ENCODE peak calls at places on chromosomes 13 and 19, in eight cellular contexts. V, H, U, L, J, E, B and Z are unnamed samples.

GRCh38 chr13:67075239-67075638 is 154.9 kb downstream of the PCDH9 start:
- DNase-seq in V (no peak), H (no peak), U (peak; percentile 45), L (no peak), J (no peak), E (no peak), B (no peak), Z (peak; percentile 4)

GRCh38 chr19:31141301-31141700 is 207.9 kb downstream of the TSHZ3 start:
- DNase-seq in V (no peak), H (no peak), U (no peak), L (no peak), J (no peak), E (no peak), B (no peak), Z (no peak)

GRCh38 chr13:62418872-62419271 is 1003.2 kb upstream of the PCDH20 start:
- DNase-seq in V (no peak), H (no peak), U (peak; percentile 26), L (no peak), J (no peak), E (no peak), B (no peak), Z (no peak)

GRCh38 chr19:39802958-39803357 is 24.3 kb downstream of the LEUTX start:
- DNase-seq in V (no peak), H (no peak), U (no peak), L (no peak), J (no peak), E (no peak), B (peak; percentile 61), Z (no peak)

GRCh38 chr13:64078480-64078936 is 2662.9 kb upstream of the PCDH20 start:
- DNase-seq in V (no peak), H (no peak), U (no peak), L (no peak), J (no peak), E (no peak), B (no peak), Z (no peak)

GRCh38 chr19:41341669-41342490 is 11.8 kb downstream of the TGFB1 start:
- DNase-seq in V (no peak), H (no peak), U (no peak), L (no peak), J (peak; percentile 71), E (peak; percentile 36), B (peak; percentile 65), Z (no peak)

GRCh38 chr13:74346960-74347359 is 212.8 kb upstream of the KLF12 start:
- DNase-seq in V (no peak), H (no peak), U (no peak), L (no peak), J (no peak), E (no peak), B (peak; percentile 20), Z (no peak)

GRCh38 chr19:33273881-33274662 is 28.3 kb downstream of the CEBPA start:
- DNase-seq in V (no peak), H (peak; percentile 52), U (peak; percentile 95), L (peak; percentile 73), J (peak; percentile 30), E (peak; percentile 79), B (no peak), Z (peak; percentile 81)

GRCh38 chr13:37326319-37326718 is 220.9 kb upstream of the CSNK1A1L start:
- DNase-seq in V (no peak), H (peak; percentile 78), U (peak; percentile 7), L (no peak), J (no peak), E (no peak), B (no peak), Z (peak; percentile 67)

GRCh38 chr19:27679399-27679798 is 1533.6 kb downstream of the UQCRFS1 start:
- DNase-seq in V (no peak), H (no peak), U (no peak), L (no peak), J (no peak), E (no peak), B (no peak), Z (no peak)

GRCh38 chr19:48506138-48506733 is 5.4 kb downstream of the LMTK3 start:
- DNase-seq in V (peak; percentile 69), H (peak; percentile 62), U (peak; percentile 65), L (no peak), J (no peak), E (no peak), B (peak; percentile 85), Z (peak; percentile 65)

GRCh38 chr19:5554828-5555227 is 12.9 kb downstream of the TINCR start:
- DNase-seq in V (no peak), H (no peak), U (no peak), L (no peak), J (no peak), E (no peak), B (no peak), Z (no peak)

GRCh38 chr13:74290324-74290773 is 156.1 kb upstream of the KLF12 start:
- DNase-seq in V (peak; percentile 63), H (peak; percentile 61), U (peak; percentile 91), L (no peak), J (no peak), E (peak; percentile 9), B (peak; percentile 93), Z (peak; percentile 69)

GRCh38 chr19:12985049-12985776 is 10.1 kb upstream of the NFIX start:
- DNase-seq in V (no peak), H (peak; percentile 27), U (peak; percentile 55), L (no peak), J (peak; percentile 64), E (peak; percentile 88), B (no peak), Z (peak; percentile 64)

DNA sequence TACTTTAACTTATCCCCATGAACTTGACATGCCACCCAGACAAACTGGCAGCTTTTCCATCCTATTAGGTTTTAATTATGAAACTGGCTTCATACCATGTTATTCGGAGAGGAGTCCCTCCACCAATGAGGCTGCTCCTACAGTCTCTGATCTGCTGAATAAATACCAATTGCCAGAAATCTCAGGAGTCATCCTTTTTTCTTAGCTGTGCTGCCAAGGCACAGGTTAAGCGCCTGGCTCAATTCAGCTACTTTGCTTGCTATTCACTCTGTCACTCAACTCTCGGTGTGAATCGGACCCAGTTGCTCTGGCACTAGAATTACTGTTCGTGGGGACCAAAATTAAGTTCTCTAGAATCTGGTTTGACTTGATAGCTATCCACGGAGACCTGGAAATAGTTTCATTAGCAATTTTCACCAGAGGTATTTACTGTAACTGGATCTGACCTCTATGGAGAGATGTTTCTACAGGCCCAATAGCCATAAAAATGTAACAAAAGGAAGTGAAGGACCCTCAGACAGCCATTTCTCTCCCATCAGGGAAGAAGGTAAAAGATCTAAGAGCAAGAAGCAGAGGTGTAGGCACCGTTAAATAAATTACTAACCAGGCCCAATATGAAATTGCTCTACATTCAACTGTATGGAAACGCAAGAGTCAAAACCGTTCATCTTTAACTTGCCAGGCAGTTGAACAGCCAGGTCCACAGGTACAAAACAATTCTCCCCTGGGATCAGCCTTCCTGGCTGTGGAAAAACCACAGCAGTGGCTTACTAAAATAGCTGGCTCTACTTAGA is 5.4 kb downstream of the ZC3H4 start:
- DNase-seq in V (no peak), H (no peak), U (peak; percentile 49), L (no peak), J (no peak), E (no peak), B (no peak), Z (no peak)
- H3K4me3 ChIP-seq in V (peak overlapping the region; percentile 99), H (no peak overlapping the region), U (no peak overlapping the region), L (no peak overlapping the region), J (no peak overlapping the region), E (no peak overlapping the region), B (peak overlapping the region; percentile 92), Z (no peak overlapping the region)

DNA sequence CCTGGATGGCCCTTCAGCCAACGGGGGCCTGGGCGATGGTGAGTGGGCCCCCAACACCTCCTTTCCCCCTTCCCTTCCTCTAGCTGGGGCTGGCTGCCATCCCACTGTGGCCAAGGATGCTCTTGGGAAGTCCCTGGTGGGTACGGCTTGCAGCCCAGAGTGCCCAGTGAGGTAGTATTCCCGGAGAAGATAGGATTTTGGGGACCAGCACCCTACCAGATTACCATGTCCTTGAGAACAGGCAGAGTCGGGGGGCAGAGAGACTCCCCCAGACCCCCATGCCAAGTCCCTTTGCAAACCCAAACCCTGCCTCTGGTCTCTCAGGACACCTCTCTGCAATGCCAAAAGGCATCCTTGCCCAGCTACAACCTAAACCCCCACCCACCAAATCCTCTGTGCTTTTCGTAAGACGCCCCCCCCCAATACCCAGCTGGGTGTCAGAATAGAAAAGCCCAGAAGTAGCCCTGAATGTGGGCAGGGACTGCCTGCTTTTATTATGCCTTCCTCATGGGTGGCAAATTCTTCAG is 1.7 kb downstream of the HIF3A start:
- DNase-seq in V (no peak), H (peak; percentile 36), U (no peak), L (no peak), J (no peak), E (no peak), B (peak; percentile 45), Z (peak; percentile 29)
- H3K4me3 ChIP-seq in V (no peak overlapping the region), H (peak overlapping the region; percentile 80), U (peak overlapping the region; percentile 61), L (no peak overlapping the region), J (peak overlapping the region; percentile 28), E (peak overlapping the region; percentile 36), B (peak overlapping the region; percentile 91), Z (peak overlapping the region; percentile 60)

DNA sequence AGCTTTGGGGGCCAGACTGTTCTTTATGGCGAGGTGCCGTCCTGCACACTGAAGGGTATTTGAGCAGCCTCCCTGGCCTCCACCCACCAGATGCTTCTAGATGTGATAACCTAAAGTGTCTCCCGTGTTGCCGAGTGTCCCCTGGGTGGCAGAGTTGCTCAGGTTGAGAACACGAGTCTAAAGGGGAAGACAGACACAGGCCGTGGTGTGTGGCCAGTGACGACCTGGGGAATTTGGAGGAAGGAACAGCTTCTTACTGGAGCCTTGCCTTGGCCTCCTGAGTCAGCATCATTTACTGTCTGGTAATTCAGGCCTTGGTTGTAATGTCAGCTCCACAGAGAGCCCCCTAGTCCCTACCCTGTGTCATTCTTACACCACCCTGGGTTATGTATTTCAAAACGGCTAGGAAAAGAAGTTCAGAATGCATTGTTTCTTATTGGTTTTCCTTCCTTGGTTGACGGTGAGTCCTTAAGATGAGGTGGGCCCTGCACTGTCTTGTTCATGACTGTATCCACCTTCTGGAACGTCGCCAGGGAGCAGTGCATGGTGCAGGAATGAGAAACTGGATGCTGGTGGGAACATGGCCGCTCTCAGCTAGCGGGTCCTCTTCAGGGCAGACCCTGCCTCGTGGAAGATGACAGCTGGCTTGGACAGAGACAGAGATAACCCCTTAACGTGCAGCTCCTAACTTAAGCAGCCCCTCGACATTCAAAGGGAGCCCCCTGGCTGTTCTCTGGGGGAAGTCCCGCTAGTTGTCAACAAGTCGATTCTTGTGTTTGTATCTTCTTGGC is 7.1 kb downstream of the SIN3B start:
- DNase-seq in V (no peak), H (no peak), U (peak; percentile 49), L (no peak), J (peak; percentile 31), E (peak; percentile 24), B (peak; percentile 51), Z (peak; percentile 30)
- H3K4me3 ChIP-seq in V (no peak overlapping the region), H (no peak overlapping the region), U (no peak overlapping the region), L (no peak overlapping the region), J (no peak overlapping the region), E (no peak overlapping the region), B (no peak overlapping the region), Z (no peak overlapping the region)

GRCh38 chr13:48320396-48320790 is 16.8 kb downstream of the RB1 start:
- DNase-seq in V (no peak), H (no peak), U (no peak), L (no peak), J (no peak), E (no peak), B (no peak), Z (no peak)
- H3K4me3 ChIP-seq in V (peak overlapping the region; percentile 72), H (no peak overlapping the region), U (no peak overlapping the region), L (no peak overlapping the region), J (peak overlapping the region; percentile 26), E (peak overlapping the region; percentile 11), B (no peak overlapping the region), Z (no peak overlapping the region)